ENCODE peak calls at places on chromosomes 2 and 18, in four cellular contexts. P, V, T and Q are unnamed samples.

GRCh38 chr2:76517238-76517909 is 806.7 kb upstream of the GCFC2 start:
- DNase-seq in P (no peak), V (no peak), T (no peak), Q (no peak)

GRCh38 chr2:184528119-184528518 is 70.2 kb upstream of the ZNF804A start:
- DNase-seq in V (no peak), P (peak; percentile 4), T (no peak), Q (no peak)

GRCh38 chr2:184339966-184340365 is 258.4 kb upstream of the ZNF804A start:
- DNase-seq in P (no peak), T (no peak), V (no peak), Q (no peak)

GRCh38 chr18:30945769-30946168 is 96.8 kb downstream of the DSC3 start:
- DNase-seq in T (no peak), P (no peak), V (no peak), Q (no peak)

GRCh38 chr2:222708274-222708710 is 36.8 kb downstream of the MOGAT1 start:
- DNase-seq in T (peak; percentile 76), V (peak; percentile 62), P (peak; percentile 79), Q (peak; percentile 64)

GRCh38 chr18:22420649-22421048 is 2.9 kb upstream of the CTAGE1 start:
- DNase-seq in V (no peak), P (no peak), T (no peak), Q (no peak)

GRCh38 chr2:150631236-150631603 is 143.8 kb upstream of the RND3 start:
- DNase-seq in P (no peak), V (no peak), T (no peak), Q (no peak)

GRCh38 chr18:77127769-77128671 is 4.6 kb downstream of the MBP start:
- DNase-seq in V (no peak), P (no peak), T (no peak), Q (no peak)

GRCh38 chr2:227194219-227194618 is 29.8 kb downstream of the COL4A3 start:
- DNase-seq in V (no peak), P (no peak), T (no peak), Q (no peak)

GRCh38 chr2:187532333-187533120 is 21.7 kb downstream of the TFPI start:
- DNase-seq in V (no peak), T (no peak), P (no peak), Q (no peak)

GRCh38 chr2:127415593-127416485 is 2.4 kb upstream of the PROC start:
- DNase-seq in T (no peak), V (peak; percentile 90), P (peak; percentile 83), Q (peak; percentile 61)

GRCh38 chr2:215966274-215966673 is 47.1 kb downstream of the MREG start:
- DNase-seq in T (no peak), P (no peak), V (no peak), Q (no peak)

DNA sequence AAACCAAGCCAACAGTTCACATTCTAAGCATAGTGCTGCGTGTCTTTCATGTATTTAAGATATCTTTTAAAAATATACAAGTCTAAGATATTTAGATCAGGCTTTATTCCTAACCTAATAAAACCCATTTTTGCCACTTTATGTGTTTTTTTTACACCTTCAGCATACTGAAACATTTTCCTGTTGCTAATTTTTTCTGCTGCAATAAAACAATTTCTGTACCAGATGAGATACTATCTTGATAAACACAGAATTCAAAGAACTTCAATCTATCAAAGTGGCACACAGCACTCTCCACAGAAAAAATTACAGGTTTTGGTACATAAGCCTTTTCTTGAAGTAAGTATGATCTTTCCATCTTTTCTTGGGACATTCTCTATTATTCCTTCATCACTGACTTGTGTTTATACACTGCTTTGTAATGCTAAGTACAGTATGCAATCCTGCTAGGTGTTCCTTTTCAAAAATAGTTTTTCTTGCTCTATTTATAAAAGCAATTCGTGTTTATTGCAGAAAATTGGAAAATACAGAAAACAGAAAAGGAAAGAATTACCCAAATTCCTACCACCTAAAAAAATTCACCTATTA is 16.2 kb downstream of the REV1 start:
- DNase-seq in T (no peak), P (no peak), V (no peak), Q (no peak)
- TF ChIP-seq ZBTB33 in T (no peak), P (no peak), V (no peak), Q (no peak)

DNA sequence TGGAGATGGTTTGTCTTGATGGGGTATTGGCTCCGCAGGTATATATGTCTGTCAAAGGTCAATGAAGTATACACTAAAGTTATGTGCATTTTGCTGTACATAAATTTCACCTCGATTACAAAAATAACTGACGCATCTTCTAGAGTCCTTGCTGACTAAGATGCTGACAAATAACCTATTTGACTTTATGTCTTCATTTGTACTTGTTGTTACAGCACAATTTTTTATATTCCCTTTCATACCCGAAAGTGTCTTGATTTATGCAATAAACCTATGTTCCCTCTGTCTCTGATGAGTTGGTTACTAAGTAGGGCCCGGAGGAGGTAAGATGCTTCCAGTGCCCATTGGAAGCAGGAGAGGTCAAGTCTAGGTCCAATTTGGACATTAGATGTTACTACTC is 93.5 kb downstream of the COPS8 start:
- DNase-seq in P (no peak), T (no peak), V (no peak), Q (no peak)
- TF ChIP-seq ELF1 in P (no peak), T (no peak), V (no peak), Q (no peak)

DNA sequence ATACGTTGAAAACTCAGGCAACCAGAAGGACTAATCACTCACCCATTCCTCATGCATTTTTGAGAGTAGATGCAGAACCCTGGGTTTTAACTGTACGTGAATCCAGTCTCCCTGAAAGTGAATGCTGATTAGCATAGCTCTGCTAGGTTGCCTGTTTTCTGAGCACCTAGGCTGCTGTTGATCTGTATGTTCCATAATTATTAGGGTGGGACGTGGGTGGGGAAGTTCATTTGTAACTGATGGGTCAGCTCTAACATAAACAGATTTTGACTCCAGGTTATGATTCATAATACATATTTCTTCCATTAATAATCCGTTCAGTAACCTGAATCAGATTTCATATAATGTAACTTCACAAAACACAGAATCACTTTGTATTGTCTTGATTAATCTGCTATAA is 379.0 kb upstream of the FANCL start:
- DNase-seq in V (no peak), P (no peak), T (no peak), Q (no peak)
- TF ChIP-seq ZBTB33 in V (no peak), P (no peak), T (no peak), Q (no peak)

GRCh38 chr2:161165811-161166210 is 5.6 kb downstream of the TANK start:
- DNase-seq in P (no peak), T (no peak), V (no peak), Q (no peak)
- TF ChIP-seq ELF1 in P (no peak), T (no peak), V (no peak), Q (no peak)

DNA sequence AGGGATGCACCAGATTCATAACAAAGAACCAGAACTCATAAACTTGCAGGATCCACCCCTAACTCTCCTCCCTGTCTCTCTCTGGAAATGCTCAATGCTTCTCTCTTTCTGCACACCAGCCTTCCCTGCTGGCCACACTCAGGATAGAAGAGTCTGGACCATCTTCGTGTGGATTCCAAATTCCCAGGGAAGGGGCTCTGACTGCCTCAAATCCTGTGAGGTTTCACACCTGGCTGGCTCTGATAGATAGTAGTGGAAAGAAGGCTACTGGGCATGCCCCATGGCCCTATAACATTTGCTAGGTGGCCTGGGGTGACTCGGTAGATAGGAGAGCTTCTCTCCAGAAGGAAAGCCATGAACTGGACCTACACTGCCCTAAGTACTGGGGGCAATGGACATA is 483.2 kb upstream of the GYPC start:
- DNase-seq in P (no peak), V (no peak), T (no peak), Q (no peak)
- TF ChIP-seq ZBTB33 in P (no peak), V (no peak), T (no peak), Q (no peak)

GRCh38 chr2:28586864-28587263 is 91.0 kb downstream of the PLB1 start:
- DNase-seq in P (no peak), V (no peak), T (no peak), Q (no peak)
- TF ChIP-seq ELF1 in P (no peak), V (no peak), T (no peak), Q (no peak)

DNA sequence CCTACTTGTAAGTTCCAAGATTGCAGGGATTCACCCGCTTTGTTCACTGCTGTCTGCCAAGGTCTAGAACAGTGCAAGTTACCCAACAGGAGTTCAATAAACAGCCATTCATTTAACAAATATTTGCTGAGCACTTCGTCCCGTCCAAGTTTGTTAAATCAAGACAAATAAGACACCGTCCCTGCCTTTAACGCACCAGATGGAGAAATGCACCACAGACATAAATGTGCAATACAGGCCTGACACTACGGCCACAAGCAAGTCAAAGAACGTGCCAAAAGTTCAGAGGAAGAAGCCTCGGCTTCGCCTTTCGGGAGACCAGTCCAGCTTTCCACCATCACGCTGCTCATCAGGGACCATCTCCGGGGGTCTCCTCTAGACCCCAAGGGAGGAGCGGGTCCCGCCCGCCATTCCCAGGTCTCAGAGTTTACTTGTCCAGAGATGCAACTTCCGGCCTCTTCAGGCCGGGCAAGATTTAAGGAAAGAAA is 429 bp downstream of the C2orf76 start:
- DNase-seq in V (no peak), T (peak; percentile 70), P (peak; percentile 29), Q (no peak)
- TF ChIP-seq ZBTB33 in V (no peak), T (no peak), P (no peak), Q (no peak)

DNA sequence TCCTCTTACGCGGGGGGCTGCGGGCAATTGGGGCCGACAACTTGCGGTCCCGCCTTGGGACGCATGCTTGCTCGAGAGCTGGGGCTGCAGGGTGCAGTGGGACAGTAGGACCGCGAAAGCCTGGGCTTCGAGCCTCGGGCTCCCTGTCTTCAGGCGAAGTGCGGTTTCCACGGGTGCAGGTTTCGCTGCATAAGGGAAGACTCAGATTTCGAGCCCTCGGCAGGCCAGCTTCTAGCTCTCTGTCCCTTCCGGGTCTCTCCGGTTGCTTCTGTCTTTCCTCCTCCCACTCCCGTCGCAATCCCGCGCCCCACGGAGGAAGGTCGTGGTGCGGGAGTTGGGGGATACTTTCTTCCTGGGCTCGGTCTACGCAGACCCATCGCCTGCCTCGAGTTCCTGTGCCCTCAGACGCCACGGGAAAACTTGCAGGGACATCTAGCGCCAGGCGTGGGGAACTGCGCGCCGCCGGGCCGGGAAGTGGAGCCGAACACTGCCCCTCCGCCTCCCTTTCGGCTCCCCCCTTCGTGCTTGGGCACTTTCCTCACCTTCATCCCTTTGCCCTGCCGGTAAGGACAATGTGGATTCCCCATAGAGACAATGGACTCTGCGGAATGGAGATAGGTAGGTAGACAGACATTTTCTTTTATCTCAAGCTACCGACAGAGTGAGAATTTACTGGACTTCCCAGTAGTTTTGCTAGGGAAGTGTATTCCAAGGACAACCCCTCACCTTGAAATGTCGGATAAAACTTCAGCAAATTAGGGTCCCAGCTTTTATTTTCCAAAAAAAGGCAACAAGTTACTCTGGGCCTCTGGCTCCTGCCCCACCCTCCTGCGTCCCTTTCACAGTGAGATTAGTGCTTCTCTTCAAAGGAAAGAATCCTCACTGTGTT is 4.2 kb upstream of the HOXD13 start:
- DNase-seq in P (peak; percentile 64), T (peak; percentile 40), V (peak; percentile 86), Q (peak; percentile 22)
- TF ChIP-seq ELF1 in P (no peak), T (peak; percentile 57), V (no peak), Q (no peak)

DNA sequence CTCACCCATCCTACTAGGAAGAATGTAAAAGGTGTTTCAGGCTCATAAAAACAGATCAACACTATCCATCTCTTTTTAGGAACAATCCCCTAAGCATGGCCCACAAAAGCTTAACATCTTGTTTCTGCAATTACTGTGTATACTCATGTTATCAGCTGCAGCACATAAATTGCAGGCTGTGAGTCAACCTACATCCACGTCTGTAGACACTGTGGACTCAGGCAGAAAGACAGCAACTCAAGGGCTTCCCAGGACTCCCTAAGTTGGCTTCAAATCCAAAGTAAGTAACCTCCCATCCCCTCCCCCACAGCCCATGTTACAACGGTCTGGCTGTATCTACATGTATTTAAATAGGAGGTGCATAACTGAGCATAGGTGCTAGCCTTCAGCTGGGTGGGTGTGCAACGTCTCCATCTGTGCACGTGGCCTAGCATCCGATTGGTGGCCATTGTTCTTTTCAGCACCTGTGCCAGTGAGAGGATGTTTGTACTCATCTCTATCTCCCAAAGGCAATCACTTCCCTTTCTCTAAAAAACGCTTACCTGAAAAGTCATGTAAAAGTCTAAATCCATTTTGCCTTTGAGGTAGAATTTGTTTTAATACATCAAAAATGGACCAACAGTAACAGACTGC is 30.0 kb downstream of the UXS1 start:
- DNase-seq in P (peak; percentile 33), V (no peak), T (no peak), Q (no peak)
- TF ChIP-seq ZBTB33 in P (no peak), V (no peak), T (no peak), Q (no peak)

GRCh38 chr2:241202268-241202585 is 13.8 kb downstream of the ANO7 start:
- DNase-seq in V (no peak), T (no peak), P (no peak), Q (no peak)
- TF ChIP-seq ELF1 in V (no peak), T (no peak), P (no peak), Q (no peak)